ENCODE peak calls at places on chromosomes 4 and X, in nine cellular contexts. C, E, W, L, Y, Z, J, T and N are unnamed samples. For H3K36me3, the result is how much of the 10 kb centered on the place peaks cover.

GRCh38 chr4:153594208-153594607 is 89.9 kb upstream of the TLR2 start:
- DNase-seq in C (peak), E (no peak), W (no peak), L (no peak), Y (no peak), Z (peak), J (no peak), T (peak), N (peak)

GRCh38 chr4:161791796-161792556 is 371.8 kb downstream of the FSTL5 start:
- DNase-seq in C (no peak), E (peak), W (no peak), L (peak), Y (no peak), Z (no peak), J (no peak), T (no peak), N (no peak)

GRCh38 chr4:6271701-6272465 is 2.2 kb downstream of the WFS1 start:
- DNase-seq in C (peak), E (peak), W (no peak), L (peak), Y (no peak), Z (no peak), J (no peak), T (peak), N (no peak)

GRCh38 chr4:30839583-30840520 is 119.7 kb downstream of the PCDH7 start:
- DNase-seq in C (no peak), E (no peak), W (peak), L (no peak), Y (peak), Z (no peak), J (no peak), T (no peak), N (peak)

GRCh38 chr4:7068883-7069282 is 1.0 kb upstream of the GRPEL1 start:
- DNase-seq in C (no peak), E (peak), W (peak), L (peak), Y (no peak), Z (no peak), J (no peak), T (no peak), N (peak)

GRCh38 chrX:31199051-31199769 is 127.4 kb upstream of the FTHL17 start:
- DNase-seq in C (no peak), E (no peak), W (no peak), L (no peak), Y (no peak), Z (no peak), J (no peak), T (no peak), N (no peak)

GRCh38 chr4:168152837-168153500 is 60.6 kb downstream of the ANXA10 start:
- DNase-seq in C (no peak), E (no peak), W (no peak), L (no peak), Y (no peak), Z (no peak), J (no peak), T (no peak), N (no peak)

GRCh38 chrX:109350621-109351020 is 131.3 kb downstream of the GUCY2F start:
- DNase-seq in C (no peak), E (no peak), W (no peak), L (no peak), Y (no peak), Z (no peak), J (no peak), T (no peak), N (no peak)

GRCh38 chrX:97267916-97268680 is 384.4 kb downstream of the RPA4 start:
- DNase-seq in C (no peak), E (no peak), W (no peak), L (no peak), Y (no peak), Z (no peak), J (no peak), T (no peak), N (no peak)

GRCh38 chr4:141849367-141849766 is 213.0 kb downstream of the IL15 start:
- DNase-seq in C (no peak), E (no peak), W (no peak), L (no peak), Y (no peak), Z (no peak), J (no peak), T (no peak), N (no peak)

GRCh38 chr4:8308856-8309771 is 39.6 kb downstream of the HTRA3 start:
- DNase-seq in C (peak), E (peak), W (peak), L (peak), Y (no peak), Z (no peak), J (no peak), T (peak), N (peak)

GRCh38 chrX:86103061-86103460 is 45.2 kb upstream of the DACH2 start:
- DNase-seq in C (no peak), E (no peak), W (no peak), L (no peak), Y (no peak), Z (no peak), J (no peak), T (no peak), N (no peak)

GRCh38 chr4:148056879-148057278 is 325.0 kb downstream of the ARHGAP10 start:
- DNase-seq in C (peak), E (no peak), W (peak), L (no peak), Y (peak), Z (peak), J (no peak), T (peak), N (no peak)

GRCh38 chr4:67160409-67160808 is 384.9 kb downstream of the CENPC start:
- DNase-seq in C (no peak), E (no peak), W (no peak), L (no peak), Y (no peak), Z (no peak), J (no peak), T (no peak), N (no peak)

GRCh38 chr4:1927675-1928074 is 56.5 kb downstream of the NSD2 start:
- DNase-seq in C (no peak), E (no peak), W (no peak), L (no peak), Y (no peak), Z (no peak), J (no peak), T (no peak), N (peak)

GRCh38 chrX:67780694-67781109 is 236.9 kb downstream of the AR start:
- DNase-seq in C (peak), E (peak), W (peak), L (no peak), Y (peak), Z (peak), J (no peak), T (no peak), N (peak)

GRCh38 chr4:171024720-171025303 is 788.4 kb upstream of the GALNTL6 start:
- DNase-seq in C (no peak), E (no peak), W (no peak), L (no peak), Y (no peak), Z (no peak), J (no peak), T (no peak), N (no peak)

GRCh38 chrX:111100191-111100590 is 4.2 kb downstream of the PAK3 start:
- DNase-seq in C (no peak), E (no peak), W (no peak), L (no peak), Y (no peak), Z (peak), J (no peak), T (no peak), N (peak)

GRCh38 chrX:111095974-111096870 is at the start of gene PAK3:
- DNase-seq in C (peak), E (peak), W (peak), L (peak), Y (peak), Z (peak), J (no peak), T (peak), N (peak)

GRCh38 chr4:116551798-116552197 is 533.6 kb downstream of the TRAM1L1 start:
- DNase-seq in C (no peak), E (no peak), W (no peak), L (no peak), Y (no peak), Z (no peak), J (no peak), T (no peak), N (no peak)

GRCh38 chr4:186643501-186644315 is 79.9 kb downstream of the FAT1 start:
- DNase-seq in C (no peak), E (no peak), W (no peak), L (no peak), Y (no peak), Z (peak), J (no peak), T (no peak), N (peak)

GRCh38 chr4:111879539-111879938 is 265.7 kb upstream of the FAM241A start:
- DNase-seq in C (no peak), E (no peak), W (no peak), L (no peak), Y (no peak), Z (no peak), J (no peak), T (no peak), N (no peak)

GRCh38 chrX:65871671-65872311 is 168.1 kb downstream of the VSIG4 start:
- DNase-seq in C (peak), E (no peak), W (no peak), L (no peak), Y (no peak), Z (peak), J (peak), T (no peak), N (no peak)

GRCh38 chr4:8706221-8707044 is 113.9 kb downstream of the CPZ start:
- DNase-seq in C (no peak), E (peak), W (no peak), L (no peak), Y (no peak), Z (no peak), J (no peak), T (no peak), N (no peak)

GRCh38 chrX:12292996-12293765 is 154.9 kb downstream of the FRMPD4 start:
- DNase-seq in C (no peak), E (no peak), W (no peak), L (no peak), Y (peak), Z (peak), J (no peak), T (no peak), N (no peak)

GRCh38 chr4:61994036-61994435 is 793.9 kb downstream of the ADGRL3 start:
- DNase-seq in C (no peak), E (no peak), W (no peak), L (no peak), Y (peak), Z (no peak), J (no peak), T (no peak), N (peak)

GRCh38 chr4:55358668-55359067 is 12.6 kb downstream of the SRD5A3 start:
- DNase-seq in C (no peak), E (no peak), W (no peak), L (no peak), Y (peak), Z (peak), J (no peak), T (no peak), N (peak)

DNA sequence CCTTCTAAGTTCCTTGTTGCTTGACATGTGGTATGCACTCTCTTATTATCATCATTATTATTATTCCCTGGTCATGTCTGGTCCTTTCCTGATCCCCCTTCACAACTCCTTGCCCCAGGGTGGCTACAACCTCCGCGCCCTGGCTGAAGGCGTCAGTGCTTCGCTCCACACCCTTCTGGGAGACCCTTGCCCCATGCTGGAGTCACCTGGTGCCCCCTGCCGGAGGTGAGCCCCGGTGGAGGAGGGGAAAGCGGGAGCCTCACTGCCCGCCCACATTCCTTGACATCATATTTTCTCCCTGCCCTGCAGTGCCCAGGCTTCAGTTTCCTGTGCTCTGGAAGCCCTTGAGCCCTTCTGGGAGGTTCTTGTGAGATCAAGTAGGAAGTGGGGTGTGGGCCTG is 11.0 kb upstream of the ERAS start:
- DNase-seq in C (no peak), E (peak), W (no peak), L (no peak), Y (no peak), Z (no peak), J (no peak), T (no peak), N (no peak)
- H3K36me3 ChIP-seq in C (under half), E (under half), W (under half), L (under half), Y (under half), Z (under half), J (under half), T (under half), N (under half)

DNA sequence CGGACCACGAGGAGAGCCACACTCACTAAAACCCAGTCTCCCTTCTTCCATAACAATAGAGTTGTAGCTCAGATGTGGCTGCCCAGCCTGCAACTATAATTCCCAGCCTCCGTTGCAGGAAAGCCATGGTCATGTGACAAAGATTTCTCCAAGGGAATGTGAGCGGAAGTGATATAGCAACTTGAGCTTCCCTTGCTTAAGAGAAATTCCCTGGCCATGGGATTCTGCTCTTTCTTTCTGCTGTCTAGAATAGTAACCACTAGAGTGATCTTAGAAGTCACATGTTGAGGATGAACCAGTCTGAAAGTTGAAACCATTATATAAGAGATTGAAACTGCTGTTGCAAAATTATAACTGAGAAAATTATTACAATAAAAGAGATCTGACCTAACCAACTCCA is 86.4 kb upstream of the MED14 start:
- DNase-seq in C (no peak), E (no peak), W (no peak), L (no peak), Y (no peak), Z (no peak), J (no peak), T (no peak), N (peak)
- H3K27ac ChIP-seq in C (no peak), E (no peak), W (no peak), L (no peak), Y (no peak), Z (no peak), J (no peak), T (no peak), N (no peak)

GRCh38 chr4:169628579-169628978 is 8.2 kb downstream of the CLCN3 start:
- DNase-seq in C (no peak), E (no peak), W (no peak), L (no peak), Y (no peak), Z (no peak), J (no peak), T (no peak), N (no peak)
- H3K36me3 ChIP-seq in C (under half), E (under half), W (under half), L (under half), Y (under half), Z (under half), J (under half), T (under half), N (under half)

GRCh38 chrX:150845091-150845490 is 53.4 kb downstream of the CD99L2 start:
- DNase-seq in C (no peak), E (no peak), W (no peak), L (no peak), Y (no peak), Z (no peak), J (no peak), T (no peak), N (no peak)

GRCh38 chrX:150837845-150838244 is 60.6 kb downstream of the CD99L2 start:
- DNase-seq in C (no peak), E (no peak), W (no peak), L (no peak), Y (no peak), Z (no peak), J (no peak), T (no peak), N (no peak)

GRCh38 chrX:150844016-150844415 is 54.5 kb downstream of the CD99L2 start:
- DNase-seq in C (no peak), E (no peak), W (no peak), L (no peak), Y (no peak), Z (no peak), J (no peak), T (no peak), N (no peak)

GRCh38 chrX:150842198-150842553 is 56.3 kb downstream of the CD99L2 start:
- DNase-seq in C (no peak), E (no peak), W (no peak), L (no peak), Y (no peak), Z (no peak), J (no peak), T (no peak), N (no peak)

GRCh38 chrX:150841466-150842197 is 56.8 kb downstream of the CD99L2 start:
- DNase-seq in C (no peak), E (no peak), W (no peak), L (no peak), Y (peak), Z (no peak), J (no peak), T (no peak), N (no peak)
- H3K27ac ChIP-seq in C (no peak), E (no peak), W (no peak), L (peak), Y (no peak), Z (no peak), J (no peak), T (no peak), N (no peak)

GRCh38 chr4:40210776-40211175 is 13.9 kb downstream of the RHOH start:
- DNase-seq in C (no peak), E (no peak), W (no peak), L (no peak), Y (no peak), Z (no peak), J (no peak), T (no peak), N (no peak)

GRCh38 chr4:40211224-40212185 is 14.7 kb downstream of the RHOH start:
- DNase-seq in C (no peak), E (no peak), W (no peak), L (no peak), Y (no peak), Z (no peak), J (no peak), T (no peak), N (no peak)

GRCh38 chr4:40212674-40213504 is 16.1 kb downstream of the RHOH start:
- DNase-seq in C (no peak), E (no peak), W (no peak), L (no peak), Y (no peak), Z (no peak), J (no peak), T (no peak), N (no peak)

GRCh38 chr4:40206421-40206820 is 9.6 kb downstream of the RHOH start:
- DNase-seq in C (no peak), E (no peak), W (no peak), L (no peak), Y (no peak), Z (no peak), J (no peak), T (no peak), N (no peak)

DNA sequence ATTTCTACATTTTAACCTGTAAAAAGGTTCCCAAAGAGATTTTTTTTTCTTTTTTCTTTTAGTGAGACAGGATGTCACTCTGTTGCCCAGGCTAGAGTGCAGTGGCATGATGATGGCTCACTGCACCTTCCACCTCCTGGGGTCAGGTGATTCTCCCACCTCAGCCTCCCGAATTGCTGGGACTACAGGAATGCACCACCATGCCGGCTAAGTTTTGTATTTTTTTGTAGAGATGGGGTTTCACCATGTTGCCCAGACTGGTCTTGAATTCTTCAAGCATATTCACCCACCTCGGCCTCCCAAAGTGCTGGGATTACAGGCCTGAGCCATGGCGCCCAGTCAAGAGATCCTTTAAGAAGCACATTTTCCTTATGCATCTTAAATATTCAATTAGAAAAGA is 12.6 kb downstream of the RHOH start:
- DNase-seq in C (no peak), E (no peak), W (no peak), L (no peak), Y (no peak), Z (no peak), J (no peak), T (no peak), N (no peak)
- H3K36me3 ChIP-seq in C (under half), E (under half), W (under half), L (under half), Y (under half), Z (under half), J (under half), T (under half), N (under half)

GRCh38 chrX:43551590-43551989 is 104.5 kb upstream of the MAOA start:
- DNase-seq in C (no peak), E (peak), W (no peak), L (no peak), Y (no peak), Z (no peak), J (no peak), T (no peak), N (no peak)

GRCh38 chrX:43556207-43556606 is 99.9 kb upstream of the MAOA start:
- DNase-seq in C (no peak), E (no peak), W (no peak), L (no peak), Y (no peak), Z (no peak), J (no peak), T (no peak), N (no peak)

GRCh38 chrX:43552703-43553102 is 103.4 kb upstream of the MAOA start:
- DNase-seq in C (no peak), E (no peak), W (no peak), L (no peak), Y (no peak), Z (no peak), J (no peak), T (no peak), N (no peak)

GRCh38 chrX:43557792-43558191 is 98.3 kb upstream of the MAOA start:
- DNase-seq in C (peak), E (no peak), W (peak), L (no peak), Y (peak), Z (peak), J (peak), T (peak), N (peak)

GRCh38 chrX:43552166-43552565 is 103.9 kb upstream of the MAOA start:
- DNase-seq in C (no peak), E (no peak), W (no peak), L (no peak), Y (no peak), Z (no peak), J (no peak), T (no peak), N (no peak)
- H3K27ac ChIP-seq in C (no peak), E (no peak), W (no peak), L (no peak), Y (no peak), Z (no peak), J (no peak), T (no peak), N (no peak)

DNA sequence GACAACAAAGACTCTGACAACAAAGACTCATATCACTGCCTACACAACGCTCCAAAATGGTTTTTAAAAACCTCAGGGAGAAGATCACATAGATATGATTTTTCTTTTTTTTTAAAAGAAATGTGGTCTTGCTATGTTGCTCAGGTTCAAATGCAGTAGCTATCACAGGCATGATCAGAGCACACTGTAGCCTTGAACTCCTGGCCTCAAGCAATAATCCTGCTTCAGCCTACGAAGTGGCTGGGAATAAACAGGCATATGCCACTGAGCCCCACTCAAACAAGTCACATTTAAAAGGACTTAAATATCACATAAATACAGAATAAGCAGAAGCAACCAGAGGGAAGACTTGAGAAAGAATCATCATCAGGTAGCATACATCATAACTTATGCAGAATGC is 14.7 kb downstream of the DHX15 start:
- DNase-seq in C (no peak), E (no peak), W (no peak), L (no peak), Y (no peak), Z (no peak), J (no peak), T (no peak), N (no peak)
- H3K36me3 ChIP-seq in C (under half), E (under half), W (under half), L (under half), Y (under half), Z (half or more), J (under half), T (under half), N (under half)

GRCh38 chrX:115592997-115593734 is 32.2 kb downstream of the PLS3 start:
- DNase-seq in C (no peak), E (no peak), W (no peak), L (no peak), Y (peak), Z (peak), J (no peak), T (no peak), N (peak)

GRCh38 chrX:115589419-115589818 is 28.4 kb downstream of the PLS3 start:
- DNase-seq in C (no peak), E (no peak), W (no peak), L (no peak), Y (no peak), Z (no peak), J (no peak), T (no peak), N (no peak)

GRCh38 chrX:115591420-115591819 is 30.4 kb downstream of the PLS3 start:
- DNase-seq in C (no peak), E (no peak), W (no peak), L (no peak), Y (no peak), Z (no peak), J (no peak), T (no peak), N (no peak)

GRCh38 chrX:115595049-115595448 is 34.1 kb downstream of the PLS3 start:
- DNase-seq in C (no peak), E (no peak), W (no peak), L (no peak), Y (no peak), Z (no peak), J (no peak), T (no peak), N (no peak)

GRCh38 chrX:115591856-115592842 is 31.2 kb downstream of the PLS3 start:
- DNase-seq in C (no peak), E (no peak), W (no peak), L (no peak), Y (no peak), Z (no peak), J (no peak), T (no peak), N (no peak)
- H3K27ac ChIP-seq in C (peak), E (peak), W (peak), L (peak), Y (peak), Z (peak), J (no peak), T (peak), N (peak)